ENCODE peak calls at places on chromosome 1, in ten cellular contexts. R is fibroblast of lung; B is CD8-positive, alpha-beta T cell; M is OCI-LY7; O is uterus; L is left lung; Q is left ventricle myocardium inferior; T is DND-41; V is vagina; Y is GM23338. G is an unnamed sample.
A peak's percentile ranks its signal among the peaks of the same experiment; 100 is the strongest.

GRCh38 chr1:223147858-223148257 is 4.8 kb upstream of the TLR5 start:
- DNase-seq in R (no peak), B (no peak), M (no peak), O (no peak), L (no peak), Q (no peak), T (no peak), V (no peak), Y (no peak), G (no peak)

GRCh38 chr1:36542024-36542961 is 59.6 kb upstream of the CSF3R start:
- DNase-seq in R (no peak), B (no peak), M (no peak), O (no peak), L (no peak), Q (no peak), T (no peak), V (no peak), Y (no peak), G (no peak)

GRCh38 chr1:231172411-231172810 is 10.6 kb downstream of the TRIM67 start:
- DNase-seq in R (no peak), B (no peak), M (no peak), O (no peak), L (no peak), Q (peak; percentile 55), T (no peak), V (no peak), Y (no peak), G (no peak)

GRCh38 chr1:43981135-43981491 is 2.1 kb downstream of the B4GALT2 start:
- DNase-seq in R (no peak), B (no peak), M (no peak), O (no peak), L (no peak), Q (no peak), T (no peak), V (no peak), Y (no peak), G (no peak)

GRCh38 chr1:191648939-191649338 is 509.3 kb upstream of the RGS18 start:
- DNase-seq in R (no peak), B (no peak), M (no peak), O (no peak), L (no peak), Q (no peak), T (no peak), V (no peak), Y (no peak), G (no peak)

GRCh38 chr1:93556291-93556690 is 108.4 kb downstream of the FNBP1L start:
- DNase-seq in R (no peak), B (no peak), M (no peak), O (no peak), L (no peak), Q (no peak), T (no peak), V (no peak), Y (no peak), G (no peak)

GRCh38 chr1:26181586-26182371 is 4.5 kb downstream of the CNKSR1 start:
- DNase-seq in R (no peak), B (no peak), M (no peak), O (no peak), L (no peak), Q (no peak), T (no peak), V (no peak), Y (no peak), G (no peak)

GRCh38 chr1:220363196-220363831 is 91.1 kb upstream of the RAB3GAP2 start:
- DNase-seq in R (no peak), B (no peak), M (no peak), O (no peak), L (no peak), Q (no peak), T (no peak), V (no peak), Y (no peak), G (no peak)

GRCh38 chr1:46605242-46605641 is 1.2 kb upstream of the MKNK1 start:
- DNase-seq in R (no peak), B (peak; percentile 44), M (no peak), O (no peak), L (no peak), Q (no peak), T (peak; percentile 50), V (no peak), Y (no peak), G (no peak)

GRCh38 chr1:46603481-46603857 is 599 bp downstream of the MKNK1 start:
- DNase-seq in R (no peak), B (no peak), M (peak; percentile 20), O (no peak), L (no peak), Q (no peak), T (no peak), V (no peak), Y (no peak), G (no peak)

GRCh38 chr1:46601257-46602007 is 2.6 kb downstream of the MKNK1 start:
- DNase-seq in R (no peak), B (no peak), M (no peak), O (no peak), L (no peak), Q (no peak), T (no peak), V (no peak), Y (no peak), G (no peak)

GRCh38 chr1:46606255-46606965 is 2.3 kb upstream of the MKNK1 start:
- DNase-seq in R (no peak), B (no peak), M (no peak), O (no peak), L (no peak), Q (no peak), T (no peak), V (no peak), Y (no peak), G (no peak)

GRCh38 chr1:46603858-46604549 is at the start of gene MKNK1:
- DNase-seq in R (peak; percentile 92), B (peak; percentile 99), M (peak; percentile 96), O (peak; percentile 98), L (peak; percentile 99), Q (peak; percentile 98), T (peak; percentile 98), V (peak; percentile 94), Y (peak; percentile 99), G (peak; percentile 99)
- TF ChIP-seq CTCF in R (peak; percentile 23), B (no peak), M (peak; percentile 18), O (peak; percentile 4), L (no peak), Q (no peak), T (peak; percentile 38), V (no peak), Y (peak; percentile 43), G (peak; percentile 31)

GRCh38 chr1:62235576-62235975 is 40.9 kb downstream of the L1TD1 start:
- DNase-seq in R (no peak), B (no peak), M (no peak), O (no peak), L (no peak), Q (no peak), T (no peak), V (no peak), Y (no peak), G (no peak)

GRCh38 chr1:62237361-62237760 is 42.7 kb downstream of the L1TD1 start:
- DNase-seq in R (no peak), B (no peak), M (no peak), O (no peak), L (no peak), Q (no peak), T (no peak), V (no peak), Y (no peak), G (no peak)

GRCh38 chr1:62232885-62233284 is 38.2 kb downstream of the L1TD1 start:
- DNase-seq in R (no peak), B (no peak), M (no peak), O (no peak), L (no peak), Q (no peak), T (no peak), V (no peak), Y (no peak), G (no peak)

GRCh38 chr1:62233926-62234450 is 39.3 kb downstream of the L1TD1 start:
- DNase-seq in R (no peak), B (no peak), M (no peak), O (no peak), L (no peak), Q (no peak), T (no peak), V (no peak), Y (no peak), G (no peak)

DNA sequence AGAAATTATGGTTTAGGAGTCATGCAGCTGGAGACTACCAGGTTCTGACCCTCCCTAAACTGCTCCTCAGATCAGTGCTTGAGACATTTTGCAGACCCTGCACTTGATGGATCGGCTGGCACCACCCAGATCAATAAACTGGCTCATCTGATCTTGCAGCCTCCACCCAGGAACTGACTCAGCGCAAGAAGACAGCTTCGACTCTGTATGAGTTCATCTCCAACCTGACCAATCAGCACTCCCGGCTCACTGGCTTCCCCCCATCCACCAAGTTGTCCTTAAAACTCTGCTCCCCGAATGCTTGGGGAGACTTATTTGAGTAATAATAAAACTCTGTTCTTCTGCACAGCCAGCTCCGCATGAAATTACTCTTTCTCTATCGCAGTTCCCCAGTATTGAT is 40.1 kb downstream of the L1TD1 start:
- DNase-seq in R (no peak), B (no peak), M (no peak), O (no peak), L (no peak), Q (no peak), T (no peak), V (no peak), Y (no peak), G (no peak)
- H3K4me1 ChIP-seq in R (no peaks in the 10 kb centered on the region), B (no peaks in the 10 kb centered on the region), M (no peaks in the 10 kb centered on the region), O (no peaks in the 10 kb centered on the region), L (no peaks in the 10 kb centered on the region), Q (no peaks in the 10 kb centered on the region), T (no peaks in the 10 kb centered on the region), V (no peaks in the 10 kb centered on the region), Y (peaks cover 73% of the 10 kb centered on the region), G (peaks cover 4% of the 10 kb centered on the region)

DNA sequence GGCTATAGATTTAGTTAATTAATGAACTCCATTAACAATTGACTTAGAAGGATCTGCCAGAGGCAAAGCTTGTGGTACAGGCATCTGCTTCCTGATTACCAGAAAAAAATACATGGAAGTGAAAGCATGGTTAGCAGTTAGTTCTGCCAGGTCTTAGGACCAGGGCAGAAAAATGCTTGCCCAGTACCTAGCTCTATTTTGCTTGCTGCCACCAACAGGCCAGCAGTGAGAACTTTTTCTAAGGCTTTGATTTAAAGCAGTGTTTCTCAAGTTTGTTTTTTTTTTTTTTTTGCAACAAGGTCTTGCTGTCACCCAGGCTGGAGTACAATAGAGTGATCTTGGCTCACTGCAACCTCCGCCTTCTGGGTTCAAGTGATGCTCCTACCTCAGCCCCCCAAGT is 16.4 kb upstream of the MTF1 start:
- DNase-seq in R (no peak), B (no peak), M (peak; percentile 25), O (no peak), L (no peak), Q (no peak), T (no peak), V (no peak), Y (peak; percentile 21), G (no peak)
- TF ChIP-seq CTCF in R (peak; percentile 19), B (no peak), M (peak; percentile 62), O (no peak), L (no peak), Q (no peak), T (peak; percentile 18), V (no peak), Y (peak; percentile 23), G (peak; percentile 12)

DNA sequence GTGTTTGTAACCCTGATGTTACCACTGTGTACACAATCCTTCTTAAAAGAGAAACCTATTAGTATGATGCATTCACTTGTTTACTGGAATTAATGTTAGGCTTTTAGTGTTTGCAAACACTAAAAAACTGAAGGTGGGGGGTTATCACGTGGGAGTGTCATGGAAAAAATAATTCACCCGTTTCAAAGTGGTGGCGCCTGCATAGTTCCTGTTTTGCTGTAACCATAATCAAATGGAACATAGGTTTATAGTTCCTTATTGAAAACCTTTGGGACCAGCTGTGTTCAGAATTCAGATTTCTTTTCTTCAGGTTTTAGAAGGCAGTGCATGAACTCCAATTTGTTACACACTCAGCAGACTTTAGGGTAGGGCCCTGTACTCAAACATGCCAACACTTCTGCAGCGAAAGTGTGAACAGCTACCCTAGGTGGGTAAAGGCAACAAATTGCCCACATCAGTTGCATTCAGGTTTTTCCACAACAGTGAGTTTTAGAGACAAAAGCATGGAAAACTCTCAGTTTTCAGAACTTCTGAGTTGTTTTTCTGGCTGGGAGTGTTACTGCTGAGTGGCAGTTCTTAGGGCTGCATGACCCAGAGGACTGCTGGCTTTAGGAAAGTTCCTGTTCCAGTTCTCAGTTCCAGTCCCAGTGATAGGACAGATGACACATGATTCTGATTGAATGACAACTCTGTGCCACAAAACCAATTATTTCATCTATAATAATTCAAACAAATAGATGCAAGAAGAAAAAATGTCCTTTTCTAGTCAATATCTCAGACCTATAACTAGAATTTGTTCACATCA is 29.1 kb upstream of the IVNS1ABP start:
- DNase-seq in R (no peak), B (no peak), M (peak; percentile 13), O (no peak), L (no peak), Q (no peak), T (no peak), V (no peak), Y (no peak), G (no peak)
- H3K4me1 ChIP-seq in R (no peaks in the 10 kb centered on the region), B (peaks cover 6% of the 10 kb centered on the region), M (peaks cover 6% of the 10 kb centered on the region), O (no peaks in the 10 kb centered on the region), L (peaks cover 19% of the 10 kb centered on the region), Q (no peaks in the 10 kb centered on the region), T (peaks cover 3% of the 10 kb centered on the region), V (no peaks in the 10 kb centered on the region), Y (no peaks in the 10 kb centered on the region), G (peaks cover 10% of the 10 kb centered on the region)